ENCODE peak calls at places on chromosome 21, in eight cellular contexts. One of them, this sample, is unnamed.

GRCh38 chr21:31337991-31338891 is 5.8 kb downstream of the TIAM1 start:
- DNase-seq in heart left ventricle: no peak
- DNase-seq in fibroblast of lung: peak; percentile 68
- DNase-seq in lung: no peak
- DNase-seq in CD8-positive, alpha-beta T cell: no peak
- DNase-seq in tibial nerve: no peak
- DNase-seq in foreskin keratinocyte: peak; percentile 66
- DNase-seq in H9: no peak
- DNase-seq in this sample: no peak

GRCh38 chr21:36079010-36079649 is 9.3 kb downstream of the CBR1 start:
- DNase-seq in lung: no peak
- DNase-seq in fibroblast of lung: no peak
- DNase-seq in foreskin keratinocyte: no peak
- DNase-seq in tibial nerve: peak; percentile 15
- DNase-seq in H9: no peak
- DNase-seq in heart left ventricle: peak; percentile 28
- DNase-seq in CD8-positive, alpha-beta T cell: no peak
- DNase-seq in this sample: no peak

GRCh38 chr21:16570196-16570595 is 840.4 kb downstream of the USP25 start:
- DNase-seq in lung: no peak
- DNase-seq in CD8-positive, alpha-beta T cell: no peak
- DNase-seq in tibial nerve: no peak
- DNase-seq in fibroblast of lung: peak; percentile 73
- DNase-seq in foreskin keratinocyte: peak; percentile 51
- DNase-seq in H9: no peak
- DNase-seq in heart left ventricle: no peak
- DNase-seq in this sample: no peak

GRCh38 chr21:21385404-21385803 is 387.2 kb downstream of the NCAM2 start:
- DNase-seq in heart left ventricle: no peak
- DNase-seq in fibroblast of lung: peak; percentile 6
- DNase-seq in CD8-positive, alpha-beta T cell: no peak
- DNase-seq in foreskin keratinocyte: no peak
- DNase-seq in lung: no peak
- DNase-seq in H9: no peak
- DNase-seq in tibial nerve: no peak
- DNase-seq in this sample: no peak

GRCh38 chr21:36551731-36552457 is 72.0 kb upstream of the CLDN14 start:
- DNase-seq in tibial nerve: no peak
- DNase-seq in heart left ventricle: no peak
- DNase-seq in fibroblast of lung: peak; percentile 88
- DNase-seq in H9: no peak
- DNase-seq in foreskin keratinocyte: peak; percentile 4
- DNase-seq in CD8-positive, alpha-beta T cell: no peak
- DNase-seq in lung: no peak
- DNase-seq in this sample: no peak

GRCh38 chr21:36065497-36066036 is 4.3 kb upstream of the CBR1 start:
- DNase-seq in CD8-positive, alpha-beta T cell: no peak
- DNase-seq in foreskin keratinocyte: peak; percentile 52
- DNase-seq in fibroblast of lung: peak; percentile 64
- DNase-seq in lung: no peak
- DNase-seq in heart left ventricle: no peak
- DNase-seq in tibial nerve: no peak
- DNase-seq in H9: no peak
- DNase-seq in this sample: peak; percentile 46

GRCh38 chr21:42779431-42779861 is 99.9 kb downstream of the WDR4 start:
- DNase-seq in foreskin keratinocyte: no peak
- DNase-seq in fibroblast of lung: no peak
- DNase-seq in H9: no peak
- DNase-seq in heart left ventricle: no peak
- DNase-seq in lung: no peak
- DNase-seq in CD8-positive, alpha-beta T cell: no peak
- DNase-seq in tibial nerve: no peak
- DNase-seq in this sample: no peak

GRCh38 chr21:31612889-31613785 is 46.4 kb upstream of the SOD1 start:
- DNase-seq in tibial nerve: no peak
- DNase-seq in CD8-positive, alpha-beta T cell: no peak
- DNase-seq in H9: no peak
- DNase-seq in foreskin keratinocyte: no peak
- DNase-seq in lung: no peak
- DNase-seq in heart left ventricle: no peak
- DNase-seq in fibroblast of lung: peak; percentile 12
- DNase-seq in this sample: no peak

GRCh38 chr21:46091631-46092025 is 6.3 kb upstream of the COL6A2 start:
- DNase-seq in heart left ventricle: no peak
- DNase-seq in H9: no peak
- DNase-seq in lung: no peak
- DNase-seq in CD8-positive, alpha-beta T cell: no peak
- DNase-seq in foreskin keratinocyte: no peak
- DNase-seq in tibial nerve: no peak
- DNase-seq in fibroblast of lung: no peak
- DNase-seq in this sample: no peak

GRCh38 chr21:28257276-28257675 is 735.4 kb downstream of the LTN1 start:
- DNase-seq in foreskin keratinocyte: no peak
- DNase-seq in heart left ventricle: no peak
- DNase-seq in H9: no peak
- DNase-seq in lung: no peak
- DNase-seq in tibial nerve: no peak
- DNase-seq in CD8-positive, alpha-beta T cell: no peak
- DNase-seq in fibroblast of lung: no peak
- DNase-seq in this sample: no peak

GRCh38 chr21:31338892-31339368 is 5.1 kb downstream of the TIAM1 start:
- DNase-seq in H9: no peak
- DNase-seq in foreskin keratinocyte: no peak
- DNase-seq in heart left ventricle: no peak
- DNase-seq in tibial nerve: no peak
- DNase-seq in lung: no peak
- DNase-seq in fibroblast of lung: no peak
- DNase-seq in CD8-positive, alpha-beta T cell: no peak
- DNase-seq in this sample: no peak

GRCh38 chr21:43849532-43850299 is 15.3 kb upstream of the AGPAT3 start:
- DNase-seq in foreskin keratinocyte: no peak
- DNase-seq in tibial nerve: no peak
- DNase-seq in heart left ventricle: no peak
- DNase-seq in lung: no peak
- DNase-seq in CD8-positive, alpha-beta T cell: no peak
- DNase-seq in fibroblast of lung: no peak
- DNase-seq in H9: no peak
- DNase-seq in this sample: no peak

GRCh38 chr21:23660560-23660959 is 1946.7 kb downstream of the MRPL39 start:
- DNase-seq in foreskin keratinocyte: no peak
- DNase-seq in tibial nerve: no peak
- DNase-seq in lung: no peak
- DNase-seq in fibroblast of lung: no peak
- DNase-seq in CD8-positive, alpha-beta T cell: no peak
- DNase-seq in heart left ventricle: no peak
- DNase-seq in H9: no peak
- DNase-seq in this sample: no peak

GRCh38 chr21:43323244-43324005 is 103.5 kb downstream of the SIK1 start:
- DNase-seq in tibial nerve: no peak
- DNase-seq in fibroblast of lung: no peak
- DNase-seq in foreskin keratinocyte: no peak
- DNase-seq in lung: peak; percentile 81
- DNase-seq in CD8-positive, alpha-beta T cell: no peak
- DNase-seq in heart left ventricle: peak; percentile 80
- DNase-seq in H9: no peak
- DNase-seq in this sample: no peak

GRCh38 chr21:46347791-46348381 is 23.9 kb downstream of the PCNT start:
- DNase-seq in fibroblast of lung: peak; percentile 31
- DNase-seq in lung: no peak
- DNase-seq in heart left ventricle: peak; percentile 79
- DNase-seq in tibial nerve: no peak
- DNase-seq in CD8-positive, alpha-beta T cell: no peak
- DNase-seq in foreskin keratinocyte: no peak
- DNase-seq in H9: no peak
- DNase-seq in this sample: no peak

GRCh38 chr21:16085436-16085835 is 355.7 kb downstream of the USP25 start:
- DNase-seq in lung: no peak
- DNase-seq in H9: no peak
- DNase-seq in heart left ventricle: no peak
- DNase-seq in fibroblast of lung: peak; percentile 73
- DNase-seq in foreskin keratinocyte: no peak
- DNase-seq in tibial nerve: no peak
- DNase-seq in CD8-positive, alpha-beta T cell: no peak
- DNase-seq in this sample: no peak

GRCh38 chr21:17866590-17866989 is 47.4 kb upstream of the C21orf91 start:
- DNase-seq in fibroblast of lung: no peak
- DNase-seq in tibial nerve: no peak
- DNase-seq in H9: no peak
- DNase-seq in CD8-positive, alpha-beta T cell: no peak
- DNase-seq in foreskin keratinocyte: no peak
- DNase-seq in heart left ventricle: no peak
- DNase-seq in lung: no peak
- DNase-seq in this sample: no peak

GRCh38 chr21:46183910-46184624 is at the start of gene SPATC1L:
- DNase-seq in tibial nerve: no peak
- DNase-seq in H9: peak; percentile 63
- DNase-seq in fibroblast of lung: peak; percentile 85
- DNase-seq in foreskin keratinocyte: peak; percentile 46
- DNase-seq in heart left ventricle: peak; percentile 78
- DNase-seq in CD8-positive, alpha-beta T cell: peak; percentile 39
- DNase-seq in lung: peak; percentile 76
- DNase-seq in this sample: peak; percentile 84

GRCh38 chr21:46622226-46622625 is 13.2 kb upstream of the PRMT2 start:
- DNase-seq in tibial nerve: no peak
- DNase-seq in H9: no peak
- DNase-seq in fibroblast of lung: no peak
- DNase-seq in CD8-positive, alpha-beta T cell: peak; percentile 28
- DNase-seq in heart left ventricle: peak; percentile 35
- DNase-seq in foreskin keratinocyte: no peak
- DNase-seq in lung: no peak
- DNase-seq in this sample: no peak

DNA sequence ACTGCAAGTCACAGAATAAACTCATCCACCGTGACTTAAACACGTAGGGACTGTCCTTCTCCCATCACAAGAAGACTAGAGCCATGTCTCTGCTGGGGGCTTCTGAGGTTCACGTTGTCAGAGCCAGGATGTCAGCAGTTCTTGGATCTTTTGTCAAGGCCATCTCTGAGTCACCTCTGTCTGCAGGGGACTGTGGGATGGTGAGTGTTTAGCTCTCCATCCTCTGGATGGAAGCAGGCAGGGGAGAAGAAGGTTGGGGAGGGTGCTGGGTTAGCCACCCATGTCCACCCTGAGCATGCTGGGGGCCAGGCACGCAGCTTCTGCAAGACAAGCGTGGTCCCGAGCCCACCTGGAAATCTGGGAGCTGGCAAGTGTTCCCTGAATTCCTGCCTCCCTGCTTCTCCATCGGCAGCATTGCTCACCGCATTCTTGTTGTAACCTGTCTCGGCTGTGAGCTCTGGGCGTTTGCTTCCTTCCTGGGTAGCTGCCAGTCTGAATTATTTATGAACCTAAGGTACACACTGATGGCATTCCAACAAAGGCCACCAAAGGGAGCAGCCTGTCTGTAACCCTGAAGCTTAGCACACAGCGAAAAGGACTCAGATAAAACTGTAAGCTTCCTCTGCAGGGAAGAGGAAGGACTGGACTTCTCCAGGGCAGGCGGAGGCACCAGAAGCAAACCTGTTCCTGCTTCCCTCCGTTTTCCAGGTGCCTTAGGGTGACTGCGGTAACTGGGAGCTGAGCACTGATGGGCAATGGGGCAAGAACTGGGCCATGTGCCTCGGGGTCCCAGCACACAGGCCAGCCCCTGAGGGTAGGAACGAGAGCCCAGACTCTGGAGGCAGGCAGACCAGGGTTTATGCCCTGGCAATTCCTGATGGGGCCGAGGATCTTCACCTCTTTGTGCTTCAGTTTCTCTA is 88.6 kb downstream of the RIPK4 start:
- DNase-seq in lung: peak; percentile 76
- DNase-seq in foreskin keratinocyte: peak; percentile 95
- DNase-seq in heart left ventricle: no peak
- DNase-seq in H9: no peak
- DNase-seq in tibial nerve: no peak
- DNase-seq in fibroblast of lung: peak; percentile 75
- DNase-seq in CD8-positive, alpha-beta T cell: no peak
- DNase-seq in this sample: peak; percentile 80
- H3K27ac ChIP-seq in lung: no peak overlapping the region
- H3K27ac ChIP-seq in foreskin keratinocyte: peak overlapping the region; percentile 95
- H3K27ac ChIP-seq in heart left ventricle: peak overlapping the region; percentile 23
- H3K27ac ChIP-seq in H9: no peak overlapping the region
- H3K27ac ChIP-seq in tibial nerve: peak overlapping the region; percentile 80
- H3K27ac ChIP-seq in fibroblast of lung: no peak overlapping the region
- H3K27ac ChIP-seq in CD8-positive, alpha-beta T cell: no peak overlapping the region
- H3K27ac ChIP-seq in this sample: peak overlapping the region; percentile 100

DNA sequence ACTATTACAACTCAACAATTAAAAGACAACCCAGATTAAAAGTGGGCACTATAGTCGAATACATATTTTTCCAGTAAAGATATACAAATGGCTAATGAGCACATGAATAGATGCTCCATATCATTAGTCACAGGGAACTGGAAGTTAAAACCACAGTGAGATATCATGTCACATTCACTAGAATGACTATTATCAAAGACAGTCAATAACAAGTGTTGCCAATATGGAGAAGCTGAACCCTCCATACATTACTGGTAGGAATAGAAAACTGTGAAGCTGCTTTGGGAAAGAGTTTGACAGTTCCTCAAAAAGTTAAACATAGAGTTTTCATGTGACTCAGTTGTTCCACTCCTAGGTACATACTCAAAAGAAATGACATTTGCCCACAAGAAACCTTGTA is 30.6 kb upstream of the MRPS6 start:
- DNase-seq in fibroblast of lung: no peak
- DNase-seq in H9: no peak
- DNase-seq in lung: no peak
- DNase-seq in heart left ventricle: no peak
- DNase-seq in foreskin keratinocyte: no peak
- DNase-seq in CD8-positive, alpha-beta T cell: no peak
- DNase-seq in tibial nerve: no peak
- DNase-seq in this sample: no peak
- TF ChIP-seq CTCF in fibroblast of lung: no peak
- TF ChIP-seq CTCF in H9: no peak
- TF ChIP-seq CTCF in lung: no peak
- TF ChIP-seq CTCF in heart left ventricle: no peak
- TF ChIP-seq CTCF in foreskin keratinocyte: no peak
- TF ChIP-seq CTCF in CD8-positive, alpha-beta T cell: no peak
- TF ChIP-seq CTCF in tibial nerve: no peak
- TF ChIP-seq CTCF in this sample: no peak

DNA sequence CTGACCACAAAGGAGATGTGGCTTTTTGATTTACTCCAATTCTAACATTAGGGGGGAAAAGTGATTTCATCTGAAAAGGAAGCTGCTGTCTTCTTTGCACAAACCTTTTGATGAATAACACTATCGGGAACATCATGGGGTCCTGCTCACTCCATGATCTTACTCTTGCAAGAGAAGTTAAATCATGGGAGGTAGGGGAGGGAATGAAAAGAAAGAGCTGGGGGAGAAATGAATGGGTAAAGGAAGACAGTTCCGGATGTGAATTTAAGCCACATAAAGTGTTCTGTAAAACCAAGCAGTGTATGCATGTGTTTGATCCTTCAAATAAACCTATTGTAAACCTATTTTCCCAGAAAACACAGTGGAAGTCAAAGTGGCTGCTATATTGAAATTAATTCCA is 161.9 kb downstream of the GABPA start:
- DNase-seq in tibial nerve: no peak
- DNase-seq in foreskin keratinocyte: no peak
- DNase-seq in H9: no peak
- DNase-seq in lung: no peak
- DNase-seq in CD8-positive, alpha-beta T cell: no peak
- DNase-seq in heart left ventricle: no peak
- DNase-seq in fibroblast of lung: no peak
- DNase-seq in this sample: no peak
- H3K27ac ChIP-seq in tibial nerve: peak overlapping the region; percentile 34
- H3K27ac ChIP-seq in foreskin keratinocyte: no peak overlapping the region
- H3K27ac ChIP-seq in H9: no peak overlapping the region
- H3K27ac ChIP-seq in lung: no peak overlapping the region
- H3K27ac ChIP-seq in CD8-positive, alpha-beta T cell: no peak overlapping the region
- H3K27ac ChIP-seq in heart left ventricle: no peak overlapping the region
- H3K27ac ChIP-seq in fibroblast of lung: no peak overlapping the region
- H3K27ac ChIP-seq in this sample: peak overlapping the region; percentile 45

GRCh38 chr21:38804617-38805281 is 980 bp upstream of the ETS2 start:
- DNase-seq in CD8-positive, alpha-beta T cell: no peak
- DNase-seq in fibroblast of lung: peak; percentile 69
- DNase-seq in lung: peak; percentile 75
- DNase-seq in H9: peak; percentile 61
- DNase-seq in heart left ventricle: peak; percentile 84
- DNase-seq in foreskin keratinocyte: peak; percentile 93
- DNase-seq in tibial nerve: peak; percentile 50
- DNase-seq in this sample: no peak
- TF ChIP-seq CTCF in CD8-positive, alpha-beta T cell: no peak
- TF ChIP-seq CTCF in fibroblast of lung: peak; percentile 54
- TF ChIP-seq CTCF in lung: peak; percentile 30
- TF ChIP-seq CTCF in H9: peak; percentile 58
- TF ChIP-seq CTCF in heart left ventricle: peak; percentile 61
- TF ChIP-seq CTCF in foreskin keratinocyte: peak; percentile 80
- TF ChIP-seq CTCF in tibial nerve: peak; percentile 32
- TF ChIP-seq CTCF in this sample: peak; percentile 45

This sample was measured in RWPE1.